ENCODE peak calls at places on chromosomes 3 and 15, in five cellular contexts. E is fibroblast of pulmonary artery, F is cardiac muscle cell, D is activated B cell treated with CpG ODN at 0.5 μM for 24 hours, J is fibroblast of villous mesenchyme. V is an unnamed sample.
A peak's percentile ranks its signal among the peaks of the same experiment; 100 is the strongest.

GRCh38 chr15:59379524-59379923 is 6.9 kb upstream of the MYO1E start:
- DNase-seq in F (no peak), D (no peak), J (no peak), E (no peak), V (no peak)

GRCh38 chr15:77033729-77034619 is 36.9 kb downstream of the TSPAN3 start:
- DNase-seq in F (no peak), D (peak; percentile 14), J (no peak), E (no peak), V (no peak)

GRCh38 chr3:129525341-129525968 is 3.0 kb upstream of the RHO start:
- DNase-seq in E (peak; percentile 47), D (no peak), J (peak; percentile 19), F (no peak), V (no peak)

GRCh38 chr15:60017538-60018199 is 13.6 kb downstream of the FOXB1 start:
- DNase-seq in E (peak; percentile 38), D (no peak), J (no peak), F (no peak), V (no peak)

GRCh38 chr15:22931784-22932536 is 48.2 kb downstream of the CYFIP1 start:
- DNase-seq in E (no peak), D (no peak), J (no peak), F (no peak), V (no peak)

GRCh38 chr15:45635191-45635638 is 386 bp downstream of the SQOR start:
- DNase-seq in E (peak; percentile 18), J (no peak), D (peak; percentile 67), F (peak; percentile 57), V (peak; percentile 85)

GRCh38 chr3:46482632-46483311 is 15.0 kb upstream of the RTP3 start:
- DNase-seq in J (no peak), E (peak; percentile 83), D (no peak), F (no peak), V (no peak)

GRCh38 chr3:159077860-159078259 is 276.0 kb downstream of the MFSD1 start:
- DNase-seq in F (no peak), D (no peak), J (peak; percentile 49), E (peak; percentile 76), V (no peak)

GRCh38 chr15:45884755-45885445 is 250.1 kb downstream of the SQOR start:
- DNase-seq in F (no peak), J (no peak), E (no peak), D (no peak), V (no peak)

GRCh38 chr15:63408514-63408913 is 26.9 kb upstream of the CA12 start:
- DNase-seq in E (peak; percentile 45), F (no peak), D (no peak), J (no peak), V (no peak)

DNA sequence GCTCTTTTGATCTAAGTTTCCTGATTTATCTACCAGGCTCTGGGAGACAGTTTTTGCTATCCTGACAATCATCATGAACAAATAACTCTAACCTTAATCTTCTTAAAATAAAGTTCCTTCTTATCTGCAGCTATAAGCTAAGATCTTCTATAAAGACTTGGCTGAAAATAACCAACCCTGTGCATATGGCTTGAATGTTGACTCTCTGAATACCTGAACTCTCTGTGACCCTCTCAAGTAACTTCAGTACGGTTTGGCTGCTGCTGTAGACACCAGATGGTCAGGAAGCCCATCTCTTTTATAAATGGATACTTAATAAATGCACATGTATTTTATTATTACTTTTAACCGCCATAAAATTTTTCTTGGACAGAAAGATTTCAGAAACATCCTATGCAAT is 412.4 kb upstream of the CBLB start:
- DNase-seq in F (peak; percentile 8), J (peak; percentile 69), D (no peak), E (no peak), V (no peak)
- TF ChIP-seq CTCF in F (no peak), J (no peak), D (no peak), E (no peak), V (no peak)

GRCh38 chr15:67834249-67834592 is 5.6 kb downstream of the RNU6-1 start:
- DNase-seq in J (no peak), E (no peak), F (no peak), D (no peak), V (no peak)

GRCh38 chr15:67833504-67834248 is 6.2 kb downstream of the RNU6-1 start:
- DNase-seq in J (peak; percentile 23), D (peak; percentile 41), E (peak; percentile 34), F (peak; percentile 72), V (peak; percentile 65)

GRCh38 chr15:67831363-67831762 is 6.1 kb downstream of the SKOR1 start:
- DNase-seq in J (no peak), E (no peak), F (no peak), D (no peak), V (no peak)

GRCh38 chr15:67832965-67833503 is 6.8 kb downstream of the RNU6-1 start:
- DNase-seq in E (no peak), J (no peak), D (no peak), F (peak; percentile 58), V (no peak)

DNA sequence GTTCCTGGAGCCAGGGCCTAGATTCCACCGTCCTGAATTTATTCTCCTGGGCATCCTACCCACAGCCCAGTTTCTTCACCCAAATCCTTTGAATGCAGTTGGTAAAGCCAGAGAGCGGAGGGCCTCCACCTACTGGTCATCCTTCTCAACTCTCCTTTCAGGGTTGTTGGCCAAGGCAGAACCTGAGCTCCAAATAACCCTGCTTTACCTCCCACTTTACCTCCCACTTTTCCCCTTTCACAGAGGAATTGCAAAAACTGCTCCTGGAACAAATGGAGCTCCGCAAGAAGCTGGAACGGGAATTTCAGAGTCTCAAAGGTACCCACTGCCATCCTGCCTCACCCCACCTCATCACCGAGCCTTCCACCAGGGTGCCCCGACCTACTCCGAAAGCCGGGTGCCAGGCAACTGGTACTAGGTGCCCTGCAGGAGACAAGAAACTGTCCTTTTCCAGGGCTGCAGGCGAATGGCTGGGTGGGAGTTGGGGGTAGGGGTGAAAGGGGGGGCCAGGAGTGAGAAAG is 6.8 kb downstream of the SKOR1 start:
- DNase-seq in E (peak; percentile 57), J (peak; percentile 38), F (no peak), D (no peak), V (no peak)
- TF ChIP-seq CTCF in E (peak; percentile 48), J (peak; percentile 53), F (peak; percentile 51), D (no peak), V (peak; percentile 27)

DNA sequence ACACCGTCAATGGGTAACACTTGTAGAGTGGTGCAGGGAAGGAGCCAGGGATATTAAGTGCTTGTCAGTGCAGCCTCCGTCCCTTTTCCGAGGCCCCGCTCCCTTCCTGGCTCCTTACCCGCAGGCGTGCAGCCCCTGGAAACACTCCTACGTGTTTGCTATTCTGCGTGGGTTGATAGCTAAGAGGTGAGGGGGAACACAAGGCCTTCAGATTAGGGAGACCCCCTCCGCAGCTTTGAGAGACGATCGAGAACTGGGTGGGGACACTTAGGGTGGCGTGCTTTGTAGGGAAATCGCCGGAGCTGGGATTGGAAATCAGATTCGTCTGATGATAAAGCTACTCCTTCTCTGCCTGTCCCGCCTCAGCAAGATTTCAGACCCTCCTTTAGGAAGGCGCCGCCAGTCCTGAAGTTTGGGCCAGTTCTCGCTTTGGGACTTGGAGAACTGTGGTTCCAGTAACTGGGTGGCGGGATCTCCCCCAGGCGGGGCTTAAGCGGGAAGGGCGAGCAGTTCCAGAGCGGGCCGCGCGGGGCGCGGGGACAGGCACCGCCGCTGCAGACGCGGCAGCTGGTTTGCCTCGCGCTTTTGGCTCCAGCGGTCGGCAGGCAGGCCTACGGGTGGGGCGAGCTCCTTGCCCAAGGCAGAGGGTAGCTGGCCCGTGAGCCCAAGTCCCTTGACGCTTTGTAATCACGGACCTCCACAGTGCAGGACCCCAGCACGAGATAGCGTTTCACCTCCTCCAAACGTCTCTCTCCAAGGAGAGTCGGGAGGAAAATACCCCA is 8.0 kb upstream of the FAM107A start:
- DNase-seq in D (peak; percentile 44), E (peak; percentile 80), F (peak; percentile 74), J (peak; percentile 56), V (peak; percentile 84)
- TF ChIP-seq CTCF in D (no peak), E (peak; percentile 67), F (peak; percentile 78), J (peak; percentile 75), V (peak; percentile 77)

GRCh38 chr15:26442680-26443079 is 330.2 kb downstream of the GABRB3 start:
- DNase-seq in D (no peak), F (no peak), E (no peak), J (no peak), V (no peak)

GRCh38 chr15:26439681-26440080 is 333.2 kb downstream of the GABRB3 start:
- DNase-seq in D (no peak), J (no peak), E (no peak), F (no peak), V (no peak)

GRCh38 chr15:26438316-26438715 is 334.6 kb downstream of the GABRB3 start:
- DNase-seq in E (no peak), D (no peak), F (no peak), J (no peak), V (no peak)

GRCh38 chr15:26443321-26443720 is 329.5 kb downstream of the GABRB3 start:
- DNase-seq in J (no peak), F (no peak), D (no peak), E (no peak), V (no peak)

DNA sequence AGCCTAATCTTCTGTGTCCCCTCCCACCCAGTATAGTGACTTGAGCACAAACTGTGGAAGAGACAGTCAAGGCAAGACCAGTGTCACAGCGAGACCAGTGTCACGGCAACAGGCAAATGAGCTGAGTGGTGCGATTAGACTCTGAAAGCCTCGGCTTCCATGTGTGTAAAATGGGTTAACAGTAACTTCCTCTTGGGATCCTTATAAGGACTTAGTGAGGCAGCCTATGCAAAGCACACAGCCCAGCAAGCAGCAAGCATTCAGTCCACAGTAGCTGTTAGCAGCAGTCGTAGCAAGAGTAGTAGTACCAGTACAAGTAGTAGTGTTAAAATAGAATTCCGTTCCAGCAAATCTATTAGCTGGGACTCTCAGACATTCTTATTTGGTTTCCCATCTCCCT is 334.1 kb downstream of the GABRB3 start:
- DNase-seq in D (no peak), J (no peak), E (no peak), F (no peak), V (no peak)
- TF ChIP-seq CTCF in D (no peak), J (no peak), E (no peak), F (no peak), V (no peak)

DNA sequence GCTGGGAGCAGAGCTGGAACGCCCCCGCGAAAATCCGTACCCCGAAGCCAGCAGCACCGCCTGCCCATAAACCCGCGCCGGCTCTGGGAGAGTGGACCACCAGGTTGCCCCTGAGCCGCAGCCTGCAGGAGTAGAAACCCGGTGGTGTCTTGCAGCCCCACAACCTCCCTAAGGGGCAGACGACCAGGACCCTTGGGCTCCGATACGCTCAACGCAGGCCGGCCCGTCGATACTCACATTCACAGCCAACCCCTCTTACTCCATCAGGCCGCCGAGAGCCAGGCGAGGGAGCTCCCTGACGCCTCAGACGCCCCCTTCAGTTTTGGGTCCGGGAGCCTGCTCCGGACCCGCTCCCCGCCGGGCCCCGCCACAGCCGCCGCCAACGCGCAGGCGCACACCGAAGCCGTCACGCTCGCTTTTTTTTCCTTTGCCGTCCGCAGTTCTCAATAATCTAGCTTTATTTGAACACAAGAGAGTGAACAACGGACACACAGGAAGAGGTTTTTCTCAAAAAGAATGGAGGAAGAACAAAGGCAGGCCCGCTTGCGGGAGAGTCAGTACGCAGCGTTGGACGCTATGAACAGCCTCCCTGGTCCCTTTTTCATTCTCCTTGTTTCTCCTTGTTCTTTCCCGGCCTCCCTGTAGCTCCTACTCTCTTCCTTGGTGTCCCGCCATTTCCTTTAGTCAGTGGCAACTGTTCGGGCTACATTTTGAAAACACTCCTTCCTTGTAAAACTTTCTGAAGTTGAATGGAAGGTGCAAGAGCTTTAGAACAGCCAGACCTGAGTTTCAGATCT is at the start of gene ZNF106:
- DNase-seq in E (peak; percentile 93), F (peak; percentile 92), D (peak; percentile 90), J (peak; percentile 94), V (peak; percentile 82)
- TF ChIP-seq CTCF in E (no peak), F (no peak), D (no peak), J (no peak), V (no peak)

GRCh38 chr3:118137783-118138182 is 896.9 kb downstream of the IGSF11 start:
- DNase-seq in J (no peak), F (no peak), E (no peak), D (no peak), V (no peak)
- TF ChIP-seq CTCF in J (no peak), F (no peak), E (no peak), D (no peak), V (no peak)

GRCh38 chr3:60417590-60417989 is 833.7 kb downstream of the FHIT start:
- DNase-seq in J (no peak), E (no peak), F (no peak), D (no peak), V (no peak)
- TF ChIP-seq CTCF in J (no peak), E (no peak), F (no peak), D (no peak), V (no peak)